ENCODE peak calls at places on chromosomes 12 and 14, in six cellular contexts. W, U, N, S, Z and D are unnamed samples.

GRCh38 chr12:55757701-55758100 is 14.8 kb downstream of the GDF11 start:
- DNase-seq in W (peak), U (no peak), N (no peak), S (no peak), Z (no peak), D (no peak)

GRCh38 chr14:50875359-50876090 is 3.7 kb downstream of the ABHD12B start:
- DNase-seq in W (no peak), U (no peak), N (no peak), S (no peak), Z (peak), D (peak)

GRCh38 chr12:44618960-44619359 is 257.2 kb downstream of the NELL2 start:
- DNase-seq in W (peak), U (no peak), N (no peak), S (no peak), Z (no peak), D (no peak)

GRCh38 chr12:94023879-94024278 is 124.5 kb upstream of the PLXNC1 start:
- DNase-seq in W (no peak), U (no peak), N (no peak), S (no peak), Z (no peak), D (no peak)

GRCh38 chr14:90383731-90384542 is 12.9 kb upstream of the CALM1 start:
- DNase-seq in W (peak), U (peak), N (peak), S (peak), Z (peak), D (peak)

GRCh38 chr14:52547027-52547426 is 5.3 kb downstream of the TXNDC16 start:
- DNase-seq in W (no peak), U (no peak), N (no peak), S (no peak), Z (no peak), D (no peak)

GRCh38 chr12:99079811-99080210 is 434.7 kb downstream of the APAF1 start:
- DNase-seq in W (no peak), U (no peak), N (no peak), S (no peak), Z (no peak), D (no peak)

GRCh38 chr12:30825341-30825740 is 70.6 kb upstream of the CAPRIN2 start:
- DNase-seq in W (no peak), U (no peak), N (no peak), S (no peak), Z (no peak), D (no peak)

GRCh38 chr14:33943081-33943480 is 7.8 kb downstream of the EGLN3 start:
- DNase-seq in W (no peak), U (no peak), N (no peak), S (peak), Z (no peak), D (no peak)

GRCh38 chr12:990649-991349 is at the start of gene ERC1:
- DNase-seq in W (peak), U (peak), N (peak), S (peak), Z (peak), D (peak)

GRCh38 chr12:56988207-56988739 is 18.1 kb downstream of the ZBTB39 start:
- DNase-seq in W (no peak), U (no peak), N (no peak), S (no peak), Z (no peak), D (no peak)

GRCh38 chr12:122192441-122192840 is 9.5 kb downstream of the LRRC43 start:
- DNase-seq in W (no peak), U (no peak), N (no peak), S (no peak), Z (no peak), D (no peak)

GRCh38 chr12:3034067-3034750 is 43.0 kb upstream of the TSPAN9 start:
- DNase-seq in W (peak), U (peak), N (no peak), S (peak), Z (no peak), D (peak)

GRCh38 chr14:100304825-100305445 is 1.3 kb downstream of the SLC25A29 start:
- DNase-seq in W (no peak), U (no peak), N (no peak), S (peak), Z (no peak), D (no peak)

GRCh38 chr12:18421840-18422239 is 160.5 kb downstream of the PIK3C2G start:
- DNase-seq in W (no peak), U (no peak), N (no peak), S (no peak), Z (no peak), D (peak)

GRCh38 chr12:109153711-109154434 is 37.5 kb downstream of the ACACB start:
- DNase-seq in W (peak), U (no peak), N (no peak), S (no peak), Z (no peak), D (no peak)

GRCh38 chr12:114848661-114849060 is 164.7 kb upstream of the TBX3 start:
- DNase-seq in W (no peak), U (peak), N (no peak), S (no peak), Z (no peak), D (peak)

GRCh38 chr14:54362089-54362504 is 34.7 kb upstream of the CDKN3 start:
- DNase-seq in W (no peak), U (no peak), N (no peak), S (no peak), Z (no peak), D (no peak)

GRCh38 chr12:120693848-120694247 is 6.9 kb downstream of the MLEC start:
- DNase-seq in W (peak), U (no peak), N (no peak), S (no peak), Z (no peak), D (no peak)

GRCh38 chr14:68235011-68235410 is 415.4 kb downstream of the RAD51B start:
- DNase-seq in W (no peak), U (no peak), N (no peak), S (no peak), Z (no peak), D (peak)

GRCh38 chr14:96583605-96584041 is 81.4 kb downstream of the PAPOLA start:
- DNase-seq in W (no peak), U (no peak), N (no peak), S (no peak), Z (no peak), D (no peak)

GRCh38 chr14:33475623-33476022 is 475.3 kb downstream of the EGLN3 start:
- DNase-seq in W (peak), U (no peak), N (no peak), S (peak), Z (no peak), D (no peak)